ENCODE peak calls at places on chromosome 3, in six cellular contexts. C is testis; X is GM12878; Z is PC-9; W is fibroblast of lung; T is naive thymus-derived CD4-positive, alpha-beta T cell. B is an unnamed sample. For H3K4me1, the result is how much of the 10 kb centered on the place peaks cover.

GRCh38 chr3:55690746-55691540 is 203.8 kb upstream of the WNT5A start:
- DNase-seq in X (peak), W (no peak), C (no peak), Z (no peak), T (no peak), B (no peak)

GRCh38 chr3:113245775-113246174 is 34.4 kb downstream of the BOC start:
- DNase-seq in T (no peak), C (peak), W (no peak), X (no peak), Z (no peak), B (no peak)

GRCh38 chr3:138112362-138112761 is 3.0 kb downstream of the DZIP1L start:
- DNase-seq in Z (no peak), X (no peak), T (no peak), C (no peak), W (no peak), B (no peak)

GRCh38 chr3:64954995-64955636 is 267.3 kb upstream of the ADAMTS9 start:
- DNase-seq in C (no peak), W (no peak), X (no peak), T (no peak), Z (no peak), B (no peak)

GRCh38 chr3:45665101-45665572 is 24.1 kb upstream of the SACM1L start:
- DNase-seq in W (peak), T (peak), Z (peak), C (peak), X (peak), B (peak)

GRCh38 chr3:76231258-76231657 is 445.9 kb upstream of the ZNF717 start:
- DNase-seq in T (no peak), C (no peak), Z (no peak), X (no peak), W (no peak), B (no peak)

GRCh38 chr3:55416381-55416821 is 70.7 kb downstream of the WNT5A start:
- DNase-seq in W (peak), T (no peak), X (no peak), Z (peak), C (no peak), B (no peak)

GRCh38 chr3:35437381-35437780 is 201.9 kb upstream of the ARPP21 start:
- DNase-seq in Z (no peak), T (no peak), C (no peak), X (no peak), W (no peak), B (no peak)

GRCh38 chr3:135393159-135393558 is 572.4 kb upstream of the PPP2R3A start:
- DNase-seq in W (no peak), C (no peak), T (no peak), X (no peak), Z (no peak), B (no peak)

GRCh38 chr3:101377796-101378195 is 57.4 kb upstream of the IMPG2 start:
- DNase-seq in Z (no peak), C (no peak), W (no peak), T (no peak), X (no peak), B (no peak)

GRCh38 chr3:51929420-51930003 is 12.2 kb downstream of the RRP9 start:
- DNase-seq in T (no peak), X (no peak), W (no peak), Z (no peak), C (no peak), B (no peak)

GRCh38 chr3:28326458-28326926 is 22.0 kb upstream of the ZCWPW2 start:
- DNase-seq in C (no peak), W (no peak), X (peak), Z (no peak), T (no peak), B (peak)

GRCh38 chr3:72008226-72008996 is 223.5 kb upstream of the PROK2 start:
- DNase-seq in Z (no peak), W (peak), T (no peak), X (no peak), C (no peak), B (no peak)

GRCh38 chr3:72661115-72661457 is 187.2 kb downstream of the SHQ1 start:
- DNase-seq in X (no peak), Z (peak), C (no peak), T (no peak), W (peak), B (no peak)

GRCh38 chr3:46371802-46372340 is 1.1 kb downstream of the CCR5 start:
- DNase-seq in Z (no peak), C (no peak), X (no peak), T (no peak), W (no peak), B (no peak)

GRCh38 chr3:33006081-33006480 is 54.6 kb downstream of the CCR4 start:
- DNase-seq in X (no peak), C (no peak), W (no peak), T (no peak), Z (no peak), B (peak)

GRCh38 chr3:4332111-4332510 is 28.9 kb downstream of the SETMAR start:
- DNase-seq in C (no peak), T (no peak), W (no peak), X (no peak), Z (no peak), B (no peak)

GRCh38 chr3:112759210-112759609 is 87.5 kb downstream of the CD200R1L start:
- DNase-seq in T (no peak), Z (no peak), C (no peak), W (no peak), X (no peak), B (no peak)

GRCh38 chr3:32004111-32004790 is 22.7 kb downstream of the ZNF860 start:
- DNase-seq in Z (peak), X (no peak), W (no peak), C (no peak), T (no peak), B (no peak)

GRCh38 chr3:47475029-47475569 is 642 bp downstream of the SCAP start:
- DNase-seq in W (peak), Z (peak), C (peak), X (no peak), T (peak), B (peak)

GRCh38 chr3:137692803-137693431 is 71.2 kb upstream of the SOX14 start:
- DNase-seq in T (no peak), X (peak), C (peak), W (no peak), Z (no peak), B (no peak)

GRCh38 chr3:146817705-146818104 is 212.6 kb upstream of the PLSCR5 start:
- DNase-seq in X (no peak), Z (no peak), W (peak), C (peak), T (no peak), B (no peak)

GRCh38 chr3:48268381-48268935 is 27.6 kb downstream of the ZNF589 start:
- DNase-seq in T (peak), X (peak), W (no peak), C (peak), Z (peak), B (peak)

GRCh38 chr3:62051506-62051905 is 321.8 kb downstream of the FEZF2 start:
- DNase-seq in T (no peak), Z (no peak), W (peak), C (peak), X (no peak), B (no peak)

GRCh38 chr3:50246517-50246954 is 10.5 kb downstream of the GNAI2 start:
- DNase-seq in Z (peak), W (peak), C (no peak), X (no peak), T (peak), B (peak)
- H3K4me1 ChIP-seq in Z (under half), W (half or more), C (half or more), X (under half), T (half or more), B (half or more)

GRCh38 chr3:171268677-171269076 is 191.5 kb downstream of the TNIK start:
- DNase-seq in X (no peak), Z (no peak), W (no peak), T (no peak), C (no peak), B (no peak)

GRCh38 chr3:171270541-171270940 is 189.7 kb downstream of the TNIK start:
- DNase-seq in C (no peak), Z (no peak), W (no peak), X (no peak), T (no peak), B (no peak)

GRCh38 chr3:171277456-171278406 is 182.5 kb downstream of the TNIK start:
- DNase-seq in C (no peak), T (no peak), X (no peak), Z (no peak), W (no peak), B (no peak)

GRCh38 chr3:171269557-171269956 is 190.6 kb downstream of the TNIK start:
- DNase-seq in Z (peak), C (no peak), T (peak), X (no peak), W (peak), B (peak)

DNA sequence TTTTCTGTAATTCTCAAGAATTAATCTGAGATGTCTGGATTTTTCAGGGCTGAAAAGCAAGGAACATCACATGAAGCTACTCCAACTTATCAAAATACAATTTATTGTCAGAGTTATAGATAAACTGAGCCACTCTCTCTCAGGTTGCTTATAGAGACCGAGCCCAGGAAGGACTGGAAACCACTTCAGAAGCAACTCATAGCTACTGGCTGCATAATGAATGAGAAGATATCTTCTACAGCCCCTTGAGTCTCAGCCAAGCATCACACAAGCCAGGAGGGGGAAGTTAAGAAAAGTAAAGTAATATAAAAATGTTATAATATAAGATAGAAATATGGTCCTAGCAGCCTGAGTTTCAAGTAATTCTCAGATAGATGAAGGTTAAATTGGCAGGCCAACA is 186.0 kb downstream of the TNIK start:
- DNase-seq in T (peak), C (no peak), W (no peak), Z (no peak), X (no peak), B (peak)
- H3K4me1 ChIP-seq in T (under half), C (under half), W (under half), Z (under half), X (under half), B (half or more)

DNA sequence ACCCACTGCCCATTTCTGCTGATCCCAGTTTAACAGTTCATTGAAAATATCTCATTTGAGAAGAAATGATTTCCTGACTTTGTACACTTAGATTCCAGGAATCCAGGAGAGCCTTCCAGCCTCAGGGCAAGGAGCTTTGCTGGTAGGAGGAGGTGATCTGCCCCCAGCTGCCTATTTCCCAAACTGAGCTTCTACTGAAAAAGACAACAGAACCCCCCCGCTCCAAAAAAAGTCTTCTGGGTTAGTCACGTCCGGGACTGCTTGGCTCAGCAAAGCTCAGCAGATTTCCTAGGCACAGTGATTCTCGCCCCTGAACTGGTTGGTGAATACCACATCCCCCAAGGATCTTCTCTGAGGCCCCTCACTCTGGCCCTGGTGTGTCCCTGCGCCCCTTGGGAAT is 13.1 kb downstream of the SLC6A6 start:
- DNase-seq in C (no peak), W (no peak), X (no peak), T (no peak), Z (no peak), B (no peak)
- H3K4me1 ChIP-seq in C (under half), W (under half), X (under half), T (under half), Z (half or more), B (under half)

GRCh38 chr3:23566499-23566898 is 239.3 kb upstream of the UBE2E1 start:
- DNase-seq in T (no peak), C (no peak), W (no peak), X (no peak), Z (no peak), B (no peak)

GRCh38 chr3:23565376-23565775 is 240.4 kb upstream of the UBE2E1 start:
- DNase-seq in Z (no peak), W (no peak), X (no peak), T (no peak), C (no peak), B (no peak)

GRCh38 chr3:23573827-23574226 is 231.9 kb upstream of the UBE2E1 start:
- DNase-seq in X (no peak), C (no peak), T (no peak), W (no peak), Z (no peak), B (no peak)

DNA sequence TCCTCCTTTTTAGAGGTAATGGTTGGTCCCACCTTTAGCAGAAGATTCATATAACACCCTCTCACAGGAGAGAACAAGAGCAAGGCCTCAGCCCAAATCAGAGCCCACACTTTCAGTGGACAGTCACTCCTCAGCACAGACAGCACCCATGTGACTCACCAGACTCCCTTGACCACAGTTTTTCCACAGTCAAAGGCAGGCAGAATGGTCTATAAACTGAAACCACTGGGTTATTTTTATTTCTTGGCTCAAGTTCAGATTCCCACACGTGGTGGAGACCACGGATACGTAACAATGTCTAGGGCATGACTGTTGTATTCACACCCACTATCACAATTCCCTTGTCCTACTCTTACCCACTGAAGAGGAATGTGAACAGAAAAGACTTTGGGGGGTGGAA is 237.8 kb upstream of the UBE2E1 start:
- DNase-seq in W (peak), Z (peak), X (no peak), T (no peak), C (no peak), B (no peak)
- H3K4me1 ChIP-seq in W (under half), Z (under half), X (under half), T (under half), C (under half), B (under half)

GRCh38 chr3:50266808-50267207 is 2.1 kb upstream of the SEMA3B start:
- DNase-seq in Z (no peak), C (no peak), X (no peak), T (no peak), W (no peak), B (no peak)
- H3K4me1 ChIP-seq in Z (half or more), C (half or more), X (under half), T (under half), W (half or more), B (under half)

DNA sequence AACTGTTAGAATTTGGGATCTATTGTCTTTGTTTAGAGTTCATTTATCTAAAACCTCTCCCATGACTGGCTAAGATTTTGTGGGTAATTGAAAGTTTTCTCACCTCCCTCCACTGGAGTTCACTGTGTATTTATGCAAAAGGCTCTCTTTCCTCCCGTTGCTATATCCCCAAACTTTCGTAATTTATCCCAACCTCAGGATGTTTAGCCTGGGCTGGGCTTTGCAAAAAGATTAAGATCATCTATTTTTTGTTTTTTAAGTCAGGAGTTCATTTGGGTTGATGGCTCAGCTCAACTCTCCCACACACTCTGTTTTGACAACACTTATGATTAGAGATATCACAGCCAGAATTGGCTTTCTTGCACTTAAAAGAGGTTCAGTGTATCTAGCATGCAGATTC is 27.0 kb downstream of the SUCNR1 start:
- DNase-seq in Z (no peak), T (no peak), X (no peak), W (peak), C (no peak), B (no peak)
- H3K4me1 ChIP-seq in Z (under half), T (under half), X (under half), W (under half), C (under half), B (under half)

DNA sequence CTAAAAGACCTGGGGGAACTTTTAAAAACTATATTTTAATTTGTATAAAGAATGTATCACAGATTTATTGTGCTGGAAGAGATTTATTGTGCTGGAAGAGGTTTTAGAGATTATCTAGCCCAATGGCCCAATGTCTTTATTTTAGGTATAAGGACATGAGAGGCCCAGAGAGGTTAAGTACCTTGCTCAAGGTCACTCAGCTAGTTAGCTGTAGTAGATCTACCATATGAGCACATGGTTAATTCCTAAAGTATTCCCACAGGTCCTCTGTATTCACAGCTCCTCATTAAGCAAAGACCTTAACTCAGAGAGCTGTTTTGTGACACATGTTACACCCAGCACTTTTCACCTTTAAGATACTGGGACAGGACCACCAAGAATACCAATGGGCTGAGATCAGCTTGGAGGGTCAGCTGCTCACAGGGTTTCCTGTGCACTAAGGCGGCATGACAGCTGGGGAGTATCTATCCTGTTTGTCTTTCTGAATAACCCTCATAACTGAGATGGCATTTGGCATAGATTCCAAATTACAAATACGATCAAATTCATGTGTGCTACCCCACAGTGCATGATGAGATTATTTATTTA is 143.1 kb upstream of the TBL1XR1 start:
- DNase-seq in W (no peak), X (no peak), C (no peak), Z (no peak), T (no peak), B (no peak)
- H3K4me1 ChIP-seq in W (under half), X (under half), C (under half), Z (half or more), T (under half), B (under half)

DNA sequence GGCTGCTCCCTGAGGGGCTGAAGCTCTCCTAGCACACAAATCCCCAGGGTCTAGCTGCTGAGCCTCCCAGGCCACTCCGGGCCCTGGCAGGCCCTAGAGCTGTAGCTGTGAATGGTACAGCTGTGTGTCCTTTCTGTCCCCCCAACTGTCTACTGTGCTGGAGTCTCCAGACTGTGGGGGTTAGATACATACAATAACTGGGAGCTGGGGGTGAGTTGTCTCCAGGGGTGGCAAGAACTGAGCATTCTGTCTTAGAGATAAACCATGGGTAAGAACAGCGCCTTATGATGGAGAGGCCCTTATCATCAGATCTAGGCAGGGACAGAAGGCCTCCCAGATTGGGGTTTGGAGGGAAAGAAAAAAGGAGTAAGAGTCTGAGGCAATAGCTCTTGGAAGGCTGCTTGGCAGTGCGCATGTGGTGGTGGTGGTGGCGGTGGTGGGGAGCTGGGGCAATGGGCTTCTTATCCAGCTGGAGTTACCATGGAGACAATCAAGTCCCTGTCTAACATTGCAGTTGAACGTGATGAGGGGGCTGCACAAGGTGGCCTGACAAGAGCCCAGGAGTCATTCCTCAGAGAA is 3.6 kb downstream of the CYB561D2 start:
- DNase-seq in Z (no peak), X (no peak), T (no peak), C (no peak), W (no peak), B (no peak)
- H3K4me1 ChIP-seq in Z (under half), X (under half), T (under half), C (half or more), W (under half), B (half or more)